ENCODE peak calls at places on chromosomes 2 and 18, in six cellular contexts. Q is stimulated activated CD8-positive, alpha-beta memory T cell treated with anti-CD3 and anti-CD28 coated beads, Interleukin-15, amount 100 ng/mL, for 4 hours; F is SK-N-MC; X is stimulated activated CD4-positive, alpha-beta T cell treated with anti-CD3 and anti-CD28 coated beads, Interleukin-12 subunit alpha, Interleukin-12 subunit beta, amount 100 ng/mL, for 4 hours; K is SJSA1; P is NCI-H460. R is an unnamed sample.

GRCh38 chr2:147925886-147926285 is 81.1 kb downstream of the ACVR2A start:
- DNase-seq in P (no peak), F (peak), Q (no peak), X (no peak), K (no peak), R (no peak)

GRCh38 chr18:79917351-79918088 is 33.9 kb downstream of the SLC66A2 start:
- DNase-seq in F (no peak), P (no peak), K (no peak), X (no peak), Q (no peak), R (no peak)

GRCh38 chr2:30765876-30766470 is 41.3 kb downstream of the CAPN13 start:
- DNase-seq in F (no peak), K (no peak), Q (no peak), P (no peak), X (no peak), R (no peak)

GRCh38 chr18:7567487-7568425 is 640 bp downstream of the PTPRM start:
- DNase-seq in F (no peak), P (no peak), Q (no peak), X (peak), K (peak), R (no peak)

GRCh38 chr2:209933499-209934458 is 68.7 kb upstream of the RPE start:
- DNase-seq in P (no peak), K (peak), F (no peak), Q (no peak), X (no peak), R (no peak)

GRCh38 chr2:111209045-111209514 is 88.4 kb downstream of the BCL2L11 start:
- DNase-seq in Q (no peak), X (no peak), P (no peak), F (no peak), K (peak), R (no peak)

GRCh38 chr2:168002021-168002553 is 245.3 kb downstream of the STK39 start:
- DNase-seq in P (no peak), X (no peak), Q (no peak), F (no peak), K (peak), R (no peak)

GRCh38 chr2:43778233-43778632 is 4.4 kb downstream of the DYNC2LI1 start:
- DNase-seq in F (no peak), Q (no peak), P (no peak), K (no peak), X (no peak), R (no peak)

R was measured in Panc1.